ENCODE peak calls at places on chromosomes 16 and 17, in five cellular contexts. S, R, B, U and J are unnamed samples.

GRCh38 chr17:11278186-11278983 is 37.4 kb downstream of the SHISA6 start:
- DNase-seq in B (no peak), S (no peak), U (no peak), R (no peak), J (no peak)

GRCh38 chr16:26531290-26531730 is 535.4 kb upstream of the C16orf82 start:
- DNase-seq in U (no peak), S (no peak), R (no peak), B (no peak), J (no peak)

GRCh38 chr16:68187505-68187904 is 48.4 kb downstream of the ESRP2 start:
- DNase-seq in U (no peak), S (no peak), R (no peak), B (no peak), J (no peak)

GRCh38 chr17:29569245-29569950 is 897 bp downstream of the TP53I13 start:
- DNase-seq in R (no peak), B (no peak), S (no peak), U (no peak), J (no peak)

GRCh38 chr16:77213542-77214108 is 14.4 kb downstream of the SYCE1L start:
- DNase-seq in B (no peak), S (no peak), U (no peak), R (peak), J (no peak)

GRCh38 chr16:67537270-67537635 is 8.6 kb downstream of the RIPOR1 start:
- DNase-seq in U (peak), S (peak), R (no peak), B (no peak), J (peak)

GRCh38 chr16:73912311-73912710 is 384.3 kb upstream of the PSMD7 start:
- DNase-seq in B (no peak), S (no peak), R (no peak), U (no peak), J (no peak)

GRCh38 chr17:61410555-61411089 is 11.0 kb downstream of the TBX2 start:
- DNase-seq in S (peak), B (no peak), R (no peak), U (peak), J (no peak)

GRCh38 chr16:85735225-85735722 is 15.6 kb downstream of the C16orf74 start:
- DNase-seq in B (no peak), R (no peak), U (no peak), S (no peak), J (no peak)

GRCh38 chr16:85334718-85335583 is 222.7 kb upstream of the CIBAR2 start:
- DNase-seq in B (peak), R (no peak), U (no peak), S (no peak), J (no peak)

GRCh38 chr17:79654960-79655382 is 44.1 kb upstream of the RBFOX3 start:
- DNase-seq in S (no peak), R (no peak), B (no peak), U (no peak), J (no peak)

GRCh38 chr16:81707411-81708321 is 71.4 kb upstream of the PLCG2 start:
- DNase-seq in B (no peak), S (no peak), U (no peak), R (no peak), J (no peak)

GRCh38 chr17:69418535-69418934 is 4.0 kb downstream of the MAP2K6 start:
- DNase-seq in U (no peak), S (no peak), B (no peak), R (no peak), J (no peak)

GRCh38 chr17:56185905-56186783 is 32.9 kb downstream of the ANKFN1 start:
- DNase-seq in S (no peak), B (no peak), R (no peak), U (no peak), J (no peak)

GRCh38 chr16:165539-166374 is at the start of gene HBM:
- DNase-seq in B (no peak), S (no peak), R (no peak), U (no peak), J (no peak)

GRCh38 chr16:21097151-21097550 is 53.5 kb downstream of the DNAH3 start:
- DNase-seq in U (no peak), R (no peak), B (no peak), S (no peak), J (no peak)

GRCh38 chr16:69324585-69325253 is 5.7 kb downstream of the PDF start:
- DNase-seq in S (no peak), B (no peak), R (no peak), U (no peak), J (no peak)

GRCh38 chr16:88323546-88324330 is 59.0 kb upstream of the ZNF469 start:
- DNase-seq in R (no peak), U (no peak), B (no peak), S (no peak), J (no peak)

GRCh38 chr16:1026784-1027415 is 45.3 kb downstream of the SOX8 start:
- DNase-seq in S (no peak), R (no peak), U (no peak), B (no peak), J (no peak)

GRCh38 chr17:73455050-73455687 is 143.4 kb upstream of the CDC42EP4 start:
- DNase-seq in R (no peak), U (no peak), B (no peak), S (no peak), J (no peak)

GRCh38 chr16:11632455-11632921 is 35.8 kb upstream of the SNN start:
- DNase-seq in R (peak), S (no peak), U (no peak), B (no peak), J (no peak)

GRCh38 chr17:79075433-79075805 is 795 bp downstream of the ENGASE start:
- DNase-seq in R (no peak), S (no peak), B (no peak), U (no peak), J (no peak)

GRCh38 chr16:21702259-21702658 is 38.5 kb downstream of the OTOA start:
- DNase-seq in S (no peak), B (no peak), R (no peak), U (no peak), J (no peak)

GRCh38 chr17:7862692-7863437 is 5.1 kb downstream of the CYB5D1 start:
- DNase-seq in R (no peak), U (peak), B (peak), S (no peak), J (peak)

GRCh38 chr16:83923581-83924365 is 24.9 kb downstream of the MLYCD start:
- DNase-seq in B (no peak), S (no peak), R (no peak), U (no peak), J (no peak)

GRCh38 chr16:56912746-56913703 is 18.9 kb upstream of the HERPUD1 start:
- DNase-seq in S (no peak), B (no peak), U (no peak), R (no peak), J (no peak)

GRCh38 chr16:14628806-14629611 is 1.1 kb downstream of the PARN start:
- DNase-seq in B (no peak), U (no peak), R (no peak), S (no peak), J (peak)

GRCh38 chr16:74829637-74830036 is 55.0 kb upstream of the FA2H start:
- DNase-seq in S (no peak), B (no peak), R (no peak), U (peak), J (no peak)

GRCh38 chr17:72407336-72408121 is 286.7 kb downstream of the SOX9 start:
- DNase-seq in S (no peak), U (no peak), R (peak), B (no peak), J (peak)

GRCh38 chr16:31138621-31139578 is 3.4 kb upstream of the PRSS8 start:
- DNase-seq in S (no peak), B (no peak), R (peak), U (no peak), J (no peak)

GRCh38 chr17:8315740-8316217 is 5.7 kb downstream of the ARHGEF15 start:
- DNase-seq in S (no peak), B (no peak), U (no peak), R (no peak), J (no peak)

GRCh38 chr16:65377131-65377649 is 255.3 kb upstream of the CDH11 start:
- DNase-seq in U (no peak), S (no peak), R (no peak), B (no peak), J (no peak)

GRCh38 chr16:14405611-14406537 is 224.2 kb downstream of the PARN start:
- DNase-seq in R (no peak), S (no peak), U (peak), B (peak), J (peak)

GRCh38 chr17:5500804-5501391 is 14.5 kb downstream of the MIS12 start:
- DNase-seq in B (peak), S (peak), U (no peak), R (peak), J (no peak)